ENCODE peak calls at places on chromosomes 3 and 15, in six cellular contexts. D, B, V, L, G and U are unnamed samples.

GRCh38 chr3:12947504-12948369 is 106.4 kb upstream of the RPL32 start:
- DNase-seq in D (no peak), B (no peak), V (no peak), L (no peak), G (no peak), U (no peak)

GRCh38 chr3:133570937-133571320 is 2.6 kb upstream of the CDV3 start:
- DNase-seq in D (no peak), B (no peak), V (no peak), L (no peak), G (no peak), U (no peak)

GRCh38 chr15:60973637-60974415 is 255.3 kb downstream of the RORA start:
- DNase-seq in D (no peak), B (no peak), V (no peak), L (no peak), G (no peak), U (no peak)

GRCh38 chr15:58770519-58770856 is 614 bp upstream of the MINDY2 start:
- DNase-seq in D (peak), B (no peak), V (no peak), L (no peak), G (no peak), U (peak)

GRCh38 chr15:51341366-51342248 is at the start of gene GLDN:
- DNase-seq in D (no peak), B (no peak), V (no peak), L (no peak), G (peak), U (no peak)

GRCh38 chr3:43178891-43179366 is 73.0 kb upstream of the POMGNT2 start:
- DNase-seq in D (no peak), B (no peak), V (no peak), L (no peak), G (no peak), U (no peak)

GRCh38 chr3:127690106-127690505 is 17.4 kb downstream of the ABTB1 start:
- DNase-seq in D (no peak), B (no peak), V (no peak), L (no peak), G (no peak), U (no peak)

GRCh38 chr3:39361252-39361927 is 21.8 kb upstream of the SLC25A38 start:
- DNase-seq in D (no peak), B (peak), V (peak), L (no peak), G (no peak), U (no peak)

GRCh38 chr15:76162784-76163428 is 103.1 kb downstream of the TMEM266 start:
- DNase-seq in D (no peak), B (no peak), V (no peak), L (no peak), G (no peak), U (no peak)

GRCh38 chr3:13121553-13122001 is 48.3 kb upstream of the IQSEC1 start:
- DNase-seq in D (no peak), B (no peak), V (no peak), L (no peak), G (no peak), U (no peak)

GRCh38 chr3:67200618-67201017 is 202.5 kb downstream of the KBTBD8 start:
- DNase-seq in D (no peak), B (no peak), V (no peak), L (no peak), G (no peak), U (no peak)

GRCh38 chr3:183800221-183800863 is 25.0 kb downstream of the MAP6D1 start:
- DNase-seq in D (no peak), B (no peak), V (no peak), L (no peak), G (no peak), U (no peak)

GRCh38 chr15:92634641-92635272 is 20.8 kb downstream of the FAM174B start:
- DNase-seq in D (no peak), B (no peak), V (no peak), L (no peak), G (peak), U (no peak)

GRCh38 chr3:61682671-61683408 is 121.5 kb downstream of the PTPRG start:
- DNase-seq in D (no peak), B (no peak), V (no peak), L (no peak), G (no peak), U (no peak)

GRCh38 chr15:57752840-57753239 is 46.3 kb downstream of the POLR2M start:
- DNase-seq in D (no peak), B (no peak), V (no peak), L (no peak), G (no peak), U (no peak)

GRCh38 chr3:153961498-153961897 is 159.7 kb upstream of the ARHGEF26 start:
- DNase-seq in D (no peak), B (no peak), V (no peak), L (no peak), G (no peak), U (no peak)